ENCODE peak calls at places on chromosome 10, in seven cellular contexts. E, F, W, M, P, T and S are unnamed samples.

GRCh38 chr10:19563424-19564141 is 252.6 kb upstream of the PLXDC2 start:
- DNase-seq in E (no peak), F (peak; percentile 4), W (no peak), M (no peak), P (no peak), T (no peak), S (no peak)

GRCh38 chr10:34731885-34732701 is 83.0 kb downstream of the PARD3 start:
- DNase-seq in E (no peak), F (peak; percentile 66), W (no peak), M (no peak), P (no peak), T (peak; percentile 50), S (peak; percentile 52)

GRCh38 chr10:129758591-129759021 is 205.5 kb downstream of the EBF3 start:
- DNase-seq in E (no peak), F (no peak), W (no peak), M (no peak), P (no peak), T (no peak), S (no peak)

GRCh38 chr10:17981766-17982380 is 30.2 kb downstream of the SLC39A12 start:
- DNase-seq in E (no peak), F (peak; percentile 66), W (no peak), M (no peak), P (no peak), T (peak; percentile 88), S (no peak)

GRCh38 chr10:96317067-96317833 is 13.0 kb downstream of the DNTT start:
- DNase-seq in E (no peak), F (no peak), W (no peak), M (no peak), P (no peak), T (no peak), S (no peak)

GRCh38 chr10:10780746-10781145 is 236.9 kb upstream of the CELF2 start:
- DNase-seq in E (no peak), F (no peak), W (no peak), M (no peak), P (no peak), T (peak; percentile 42), S (no peak)

GRCh38 chr10:71006497-71006896 is 118.1 kb upstream of the PCBD1 start:
- DNase-seq in E (no peak), F (no peak), W (no peak), M (no peak), P (no peak), T (no peak), S (no peak)

GRCh38 chr10:93235686-93236085 is 162.0 kb downstream of the CYP26A1 start:
- DNase-seq in E (no peak), F (peak; percentile 62), W (no peak), M (no peak), P (no peak), T (peak; percentile 17), S (peak; percentile 16)

GRCh38 chr10:84537447-84537931 is 209.1 kb downstream of the CCSER2 start:
- DNase-seq in E (no peak), F (peak; percentile 74), W (peak; percentile 49), M (peak; percentile 45), P (no peak), T (peak; percentile 91), S (peak; percentile 59)

GRCh38 chr10:28906440-28906839 is 229.1 kb downstream of the BAMBI start:
- DNase-seq in E (no peak), F (no peak), W (no peak), M (no peak), P (no peak), T (no peak), S (no peak)

GRCh38 chr10:76430330-76430729 is 998.9 kb downstream of the LRMDA start:
- DNase-seq in E (no peak), F (no peak), W (no peak), M (no peak), P (no peak), T (peak; percentile 26), S (no peak)

GRCh38 chr10:71081912-71082311 is 130.5 kb upstream of the UNC5B start:
- DNase-seq in E (no peak), F (no peak), W (no peak), M (peak; percentile 10), P (no peak), T (no peak), S (no peak)

GRCh38 chr10:44628921-44629320 is 244.0 kb upstream of the CXCL12 start:
- DNase-seq in E (no peak), F (peak; percentile 95), W (no peak), M (no peak), P (no peak), T (peak; percentile 95), S (no peak)

GRCh38 chr10:6275022-6275997 is 72.6 kb downstream of the PFKFB3 start:
- DNase-seq in E (peak; percentile 40), F (peak; percentile 96), W (peak; percentile 90), M (peak; percentile 68), P (peak; percentile 80), T (peak; percentile 93), S (peak; percentile 51)

GRCh38 chr10:98323221-98324164 is 55.5 kb upstream of the LOXL4 start:
- DNase-seq in E (no peak), F (peak; percentile 79), W (no peak), M (peak; percentile 26), P (no peak), T (peak; percentile 76), S (peak; percentile 37)

GRCh38 chr10:97915761-97916160 is 66.1 kb downstream of the GOLGA7B start:
- DNase-seq in E (peak; percentile 30), F (no peak), W (no peak), M (no peak), P (no peak), T (no peak), S (no peak)

GRCh38 chr10:12898271-12898670 is 103.2 kb downstream of the CCDC3 start:
- DNase-seq in E (no peak), F (no peak), W (no peak), M (no peak), P (no peak), T (no peak), S (no peak)

GRCh38 chr10:48605264-48605615 is 367 bp upstream of the ARHGAP22 start:
- DNase-seq in E (no peak), F (no peak), W (no peak), M (no peak), P (no peak), T (no peak), S (no peak)

GRCh38 chr10:42960491-42961155 is 116.2 kb upstream of the RET start:
- DNase-seq in E (no peak), F (peak; percentile 7), W (no peak), M (peak; percentile 9), P (no peak), T (peak; percentile 8), S (no peak)

GRCh38 chr10:47402681-47403301 is 18.7 kb upstream of the ZNF488 start:
- DNase-seq in E (no peak), F (peak; percentile 90), W (no peak), M (peak; percentile 33), P (no peak), T (peak; percentile 86), S (peak; percentile 20)

GRCh38 chr10:45581497-45582385 is 90.8 kb downstream of the ZFAND4 start:
- DNase-seq in E (no peak), F (no peak), W (no peak), M (no peak), P (no peak), T (peak; percentile 15), S (no peak)

GRCh38 chr10:109701583-109702215 is 221.6 kb downstream of the XPNPEP1 start:
- DNase-seq in E (no peak), F (no peak), W (no peak), M (peak; percentile 67), P (no peak), T (no peak), S (no peak)

GRCh38 chr10:24209421-24209770 is 458 bp downstream of the KIAA1217 start:
- DNase-seq in E (no peak), F (peak; percentile 28), W (no peak), M (no peak), P (peak; percentile 18), T (peak; percentile 29), S (no peak)

GRCh38 chr10:71354771-71355170 is 35.7 kb downstream of the SLC29A3 start:
- DNase-seq in E (no peak), F (no peak), W (no peak), M (no peak), P (no peak), T (no peak), S (no peak)

GRCh38 chr10:13977861-13978843 is 352.6 kb downstream of the FRMD4A start:
- DNase-seq in E (no peak), F (peak; percentile 85), W (no peak), M (no peak), P (no peak), T (peak; percentile 92), S (no peak)

GRCh38 chr10:121324678-121325213 is 273.5 kb downstream of the FGFR2 start:
- DNase-seq in E (no peak), F (no peak), W (no peak), M (no peak), P (no peak), T (no peak), S (peak; percentile 12)

GRCh38 chr10:130495891-130496642 is 359.9 kb downstream of the GLRX3 start:
- DNase-seq in E (no peak), F (no peak), W (no peak), M (no peak), P (no peak), T (no peak), S (no peak)

GRCh38 chr10:47307381-47307780 is 7.4 kb downstream of the GDF10 start:
- DNase-seq in E (no peak), F (no peak), W (no peak), M (no peak), P (no peak), T (no peak), S (no peak)

GRCh38 chr10:73597346-73597745 is 6.2 kb upstream of the USP54 start:
- DNase-seq in E (no peak), F (no peak), W (no peak), M (no peak), P (no peak), T (no peak), S (no peak)

GRCh38 chr10:61592581-61592980 is 70.1 kb upstream of the CABCOCO1 start:
- DNase-seq in E (no peak), F (peak; percentile 6), W (no peak), M (no peak), P (no peak), T (peak; percentile 3), S (no peak)